ENCODE peak calls at places on chromosomes 1 and 21, in ten cellular contexts. T, Z, J, D, F, N, X, U, O and M are unnamed samples.

GRCh38 chr21:41363370-41364270 is 1.8 kb downstream of the MX2 start:
- DNase-seq in T (no peak), Z (no peak), J (no peak), D (no peak), F (no peak), N (no peak), X (no peak), U (no peak), O (no peak), M (no peak)

GRCh38 chr1:6075747-6076146 is 30.1 kb downstream of the KCNAB2 start:
- DNase-seq in T (peak), Z (no peak), J (peak), D (no peak), F (no peak), N (no peak), X (no peak), U (no peak), O (no peak), M (no peak)

GRCh38 chr1:246199086-246199485 is 308.0 kb downstream of the SMYD3 start:
- DNase-seq in T (peak), Z (no peak), J (no peak), D (peak), F (no peak), N (peak), X (no peak), U (no peak), O (no peak), M (peak)

GRCh38 chr1:187680823-187681222 is 852.1 kb downstream of the PLA2G4A start:
- DNase-seq in T (peak), Z (no peak), J (no peak), D (no peak), F (no peak), N (no peak), X (no peak), U (peak), O (peak), M (peak)

GRCh38 chr1:159071970-159072582 is 4.5 kb downstream of the AIM2 start:
- DNase-seq in T (peak), Z (no peak), J (peak), D (no peak), F (peak), N (peak), X (peak), U (peak), O (peak), M (peak)

GRCh38 chr21:31398574-31398973 is 54.5 kb upstream of the TIAM1 start:
- DNase-seq in T (no peak), Z (no peak), J (no peak), D (no peak), F (no peak), N (no peak), X (no peak), U (no peak), O (no peak), M (no peak)

GRCh38 chr1:231147896-231148295 is 14.0 kb upstream of the TRIM67 start:
- DNase-seq in T (no peak), Z (no peak), J (no peak), D (no peak), F (no peak), N (no peak), X (peak), U (no peak), O (no peak), M (no peak)

GRCh38 chr1:109863699-109864062 is 47.0 kb upstream of the CSF1 start:
- DNase-seq in T (no peak), Z (no peak), J (no peak), D (no peak), F (no peak), N (no peak), X (no peak), U (peak), O (no peak), M (no peak)

GRCh38 chr1:117389284-117389683 is 22.0 kb downstream of the MAN1A2 start:
- DNase-seq in T (no peak), Z (peak), J (no peak), D (no peak), F (no peak), N (no peak), X (no peak), U (no peak), O (no peak), M (no peak)

GRCh38 chr1:208942394-208942793 is 641.1 kb upstream of the CAMK1G start:
- DNase-seq in T (no peak), Z (no peak), J (no peak), D (no peak), F (no peak), N (no peak), X (peak), U (no peak), O (peak), M (peak)

GRCh38 chr21:46098303-46099141 is 610 bp downstream of the COL6A2 start:
- DNase-seq in T (no peak), Z (no peak), J (no peak), D (no peak), F (no peak), N (peak), X (no peak), U (no peak), O (no peak), M (no peak)

GRCh38 chr1:83102630-83103071 is 896.3 kb downstream of the TTLL7 start:
- DNase-seq in T (peak), Z (no peak), J (peak), D (peak), F (peak), N (peak), X (no peak), U (peak), O (no peak), M (peak)

GRCh38 chr1:208069317-208069716 is 158.4 kb upstream of the CD34 start:
- DNase-seq in T (peak), Z (no peak), J (no peak), D (no peak), F (no peak), N (no peak), X (no peak), U (no peak), O (no peak), M (no peak)

GRCh38 chr21:42234464-42235241 is 15.7 kb downstream of the ABCG1 start:
- DNase-seq in T (peak), Z (peak), J (peak), D (no peak), F (peak), N (peak), X (no peak), U (no peak), O (peak), M (no peak)

GRCh38 chr1:161502641-161503393 is 2.4 kb upstream of the FCGR2A start:
- DNase-seq in T (no peak), Z (no peak), J (no peak), D (no peak), F (no peak), N (peak), X (no peak), U (peak), O (peak), M (peak)

GRCh38 chr1:44472614-44473262 is 67.7 kb downstream of the RNF220 start:
- DNase-seq in T (no peak), Z (no peak), J (no peak), D (no peak), F (no peak), N (peak), X (no peak), U (peak), O (peak), M (no peak)

GRCh38 chr21:43956667-43957030 is 55.5 kb upstream of the TRAPPC10 start:
- DNase-seq in T (no peak), Z (no peak), J (peak), D (no peak), F (no peak), N (no peak), X (peak), U (no peak), O (peak), M (no peak)

GRCh38 chr1:247111636-247112478 is 7.7 kb upstream of the ZNF669 start:
- DNase-seq in T (peak), Z (peak), J (peak), D (no peak), F (peak), N (peak), X (no peak), U (peak), O (peak), M (peak)

GRCh38 chr1:185996211-185996610 is 262.0 kb downstream of the HMCN1 start:
- DNase-seq in T (no peak), Z (peak), J (no peak), D (peak), F (peak), N (peak), X (no peak), U (peak), O (peak), M (peak)

GRCh38 chr1:235017719-235018118 is 110.9 kb downstream of the TOMM20 start:
- DNase-seq in T (no peak), Z (no peak), J (no peak), D (no peak), F (no peak), N (no peak), X (no peak), U (peak), O (peak), M (no peak)

GRCh38 chr21:44700101-44701022 is 3.4 kb downstream of the KRTAP10-12 start:
- DNase-seq in T (peak), Z (no peak), J (no peak), D (no peak), F (no peak), N (no peak), X (no peak), U (no peak), O (no peak), M (no peak)

GRCh38 chr21:45983981-45984551 is 2.5 kb downstream of the COL6A1 start:
- DNase-seq in T (peak), Z (no peak), J (no peak), D (no peak), F (no peak), N (peak), X (no peak), U (peak), O (no peak), M (no peak)

GRCh38 chr1:46411601-46412341 is 17.7 kb downstream of the FAAH start:
- DNase-seq in T (no peak), Z (no peak), J (peak), D (no peak), F (peak), N (no peak), X (no peak), U (no peak), O (no peak), M (no peak)

GRCh38 chr21:37119421-37120218 is 46.6 kb downstream of the TTC3 start:
- DNase-seq in T (peak), Z (no peak), J (no peak), D (no peak), F (no peak), N (no peak), X (no peak), U (no peak), O (peak), M (no peak)

GRCh38 chr1:34858901-34859441 is 578 bp downstream of the SMIM12 start:
- DNase-seq in T (peak), Z (peak), J (peak), D (no peak), F (peak), N (peak), X (peak), U (peak), O (peak), M (peak)

GRCh38 chr1:200161801-200162200 is 134.3 kb downstream of the NR5A2 start:
- DNase-seq in T (peak), Z (no peak), J (no peak), D (no peak), F (no peak), N (no peak), X (no peak), U (no peak), O (no peak), M (no peak)

GRCh38 chr1:118298397-118298796 is 113.4 kb upstream of the SPAG17 start:
- DNase-seq in T (no peak), Z (no peak), J (no peak), D (no peak), F (no peak), N (no peak), X (no peak), U (no peak), O (no peak), M (peak)

GRCh38 chr1:151579436-151580225 is 32.2 kb upstream of the SNX27 start:
- DNase-seq in T (no peak), Z (no peak), J (no peak), D (no peak), F (no peak), N (peak), X (no peak), U (peak), O (peak), M (peak)

GRCh38 chr1:200317236-200317635 is 92.6 kb downstream of the ZNF281 start:
- DNase-seq in T (no peak), Z (no peak), J (no peak), D (no peak), F (no peak), N (peak), X (no peak), U (peak), O (no peak), M (peak)

GRCh38 chr1:168386949-168387586 is 106.4 kb downstream of the TBX19 start:
- DNase-seq in T (peak), Z (peak), J (peak), D (no peak), F (peak), N (no peak), X (no peak), U (no peak), O (peak), M (no peak)

GRCh38 chr1:53580739-53581475 is 121.7 kb downstream of the DMRTB1 start:
- DNase-seq in T (peak), Z (no peak), J (no peak), D (no peak), F (no peak), N (no peak), X (no peak), U (peak), O (no peak), M (no peak)

GRCh38 chr1:32666866-32667566 is 16.0 kb downstream of the RBBP4 start:
- DNase-seq in T (no peak), Z (no peak), J (no peak), D (no peak), F (no peak), N (no peak), X (no peak), U (no peak), O (peak), M (no peak)

GRCh38 chr21:45003331-45004058 is 63.7 kb downstream of the SLX9 start:
- DNase-seq in T (no peak), Z (no peak), J (no peak), D (no peak), F (no peak), N (no peak), X (no peak), U (peak), O (no peak), M (no peak)

GRCh38 chr1:162696286-162696862 is 64.1 kb downstream of the DDR2 start:
- DNase-seq in T (peak), Z (peak), J (no peak), D (peak), F (peak), N (peak), X (peak), U (peak), O (peak), M (peak)

GRCh38 chr1:163381487-163382184 is 59.9 kb downstream of the NUF2 start:
- DNase-seq in T (no peak), Z (no peak), J (no peak), D (no peak), F (no peak), N (no peak), X (no peak), U (no peak), O (no peak), M (no peak)

GRCh38 chr1:182716740-182717720 is 32.6 kb upstream of the RGS8 start:
- DNase-seq in T (peak), Z (no peak), J (no peak), D (no peak), F (no peak), N (no peak), X (no peak), U (no peak), O (no peak), M (no peak)

GRCh38 chr1:92399076-92399475 is 87.6 kb downstream of the GFI1 start:
- DNase-seq in T (no peak), Z (no peak), J (no peak), D (no peak), F (no peak), N (no peak), X (no peak), U (peak), O (peak), M (peak)

GRCh38 chr21:15522148-15522547 is 207.6 kb upstream of the USP25 start:
- DNase-seq in T (no peak), Z (no peak), J (no peak), D (no peak), F (no peak), N (no peak), X (no peak), U (no peak), O (no peak), M (no peak)

GRCh38 chr1:211198111-211198510 is 61.1 kb upstream of the RCOR3 start:
- DNase-seq in T (no peak), Z (no peak), J (no peak), D (no peak), F (no peak), N (no peak), X (no peak), U (no peak), O (peak), M (peak)

GRCh38 chr21:35664683-35665082 is 395.6 kb downstream of the SETD4 start:
- DNase-seq in T (no peak), Z (peak), J (no peak), D (no peak), F (peak), N (no peak), X (no peak), U (no peak), O (no peak), M (no peak)